ENCODE peak calls at places on chromosomes 5 and 9, in six cellular contexts. V is SK-N-SH, X is AG09309, W is BJ, B is A549, N is choroid plexus epithelial cell. A is an unnamed sample.

GRCh38 chr9:127897194-127897692 is 2.2 kb downstream of the ST6GALNAC6 start:
- DNase-seq in X (no peak), V (peak), N (peak), W (no peak), B (peak), A (no peak)

GRCh38 chr5:37847978-37848425 is 8.2 kb upstream of the GDNF start:
- DNase-seq in X (no peak), N (peak), W (no peak), B (peak), V (no peak), A (no peak)

GRCh38 chr5:167460449-167461020 is 830.9 kb upstream of the WWC1 start:
- DNase-seq in V (no peak), X (no peak), B (no peak), W (no peak), N (no peak), A (no peak)

GRCh38 chr5:158140120-158140778 is 281.3 kb upstream of the CLINT1 start:
- DNase-seq in W (no peak), B (no peak), N (peak), V (no peak), X (no peak), A (no peak)

GRCh38 chr5:168477060-168477459 is 9.2 kb upstream of the RARS1 start:
- DNase-seq in B (no peak), W (no peak), X (peak), N (peak), V (no peak), A (no peak)

GRCh38 chr5:157900644-157901043 is 41.7 kb upstream of the CLINT1 start:
- DNase-seq in W (no peak), V (no peak), B (no peak), N (no peak), X (no peak), A (no peak)

GRCh38 chr5:181133610-181134231 is 2.8 kb upstream of the OR2V1 start:
- DNase-seq in V (no peak), B (peak), W (no peak), X (no peak), N (peak), A (peak)

GRCh38 chr5:31918739-31919138 is 255.4 kb downstream of the GOLPH3 start:
- DNase-seq in X (no peak), B (no peak), V (peak), W (no peak), N (no peak), A (no peak)

GRCh38 chr5:157271740-157272271 is 5.9 kb downstream of the CYFIP2 start:
- DNase-seq in W (no peak), B (no peak), X (no peak), V (no peak), N (no peak), A (no peak)

GRCh38 chr5:150492621-150493020 is 15.3 kb upstream of the NDST1 start:
- DNase-seq in N (peak), V (no peak), W (no peak), B (peak), X (no peak), A (no peak)

GRCh38 chr5:54725391-54726280 is 208.1 kb downstream of the SNX18 start:
- DNase-seq in W (no peak), V (no peak), N (peak), B (no peak), X (no peak), A (no peak)

GRCh38 chr5:173888473-173889135 is 455 bp downstream of the CPEB4 start:
- DNase-seq in B (no peak), W (no peak), X (no peak), N (peak), V (peak), A (no peak)

GRCh38 chr9:124350485-124351263 is 64.6 kb downstream of the PSMB7 start:
- DNase-seq in N (no peak), B (no peak), X (no peak), V (no peak), W (no peak), A (no peak)

GRCh38 chr9:121721770-121722169 is 70.3 kb downstream of the DAB2IP start:
- DNase-seq in X (no peak), V (no peak), N (no peak), B (no peak), W (no peak), A (no peak)

GRCh38 chr5:163915481-163915961 is 410.1 kb downstream of the MAT2B start:
- DNase-seq in V (no peak), N (peak), B (no peak), X (no peak), W (no peak), A (no peak)

GRCh38 chr9:112489876-112490661 is 3.4 kb downstream of the KIAA1958 start:
- DNase-seq in B (no peak), W (no peak), V (peak), X (no peak), N (peak), A (no peak)

GRCh38 chr9:99037768-99038167 is 67.1 kb upstream of the TGFBR1 start:
- DNase-seq in V (no peak), X (no peak), B (no peak), W (peak), N (no peak), A (no peak)

GRCh38 chr5:23169660-23170416 is 316.7 kb upstream of the CDH12 start:
- DNase-seq in X (no peak), N (no peak), B (no peak), V (no peak), W (no peak), A (no peak)

GRCh38 chr5:119340597-119341218 is 15.1 kb upstream of the TNFAIP8 start:
- DNase-seq in W (no peak), N (no peak), B (no peak), V (no peak), X (no peak), A (no peak)

GRCh38 chr9:124264812-124265211 is 7.1 kb downstream of the NEK6 start:
- DNase-seq in V (no peak), W (peak), N (no peak), X (peak), B (no peak), A (no peak)

GRCh38 chr9:81032030-81032572 is 657.2 kb downstream of the TLE1 start:
- DNase-seq in X (peak), N (peak), B (peak), W (peak), V (no peak), A (peak)

GRCh38 chr9:128022886-128023285 is 42.1 kb upstream of the EEIG1 start:
- DNase-seq in V (peak), X (no peak), B (no peak), N (no peak), W (no peak), A (no peak)

GRCh38 chr5:170070556-170071412 is 34.9 kb upstream of the FOXI1 start:
- DNase-seq in X (peak), V (peak), N (peak), B (peak), W (no peak), A (no peak)

GRCh38 chr5:156094001-156094400 is 233.0 kb upstream of the SGCD start:
- DNase-seq in B (peak), V (no peak), N (no peak), W (peak), X (no peak), A (no peak)

GRCh38 chr9:88161144-88161543 is 22.9 kb upstream of the SPATA31C2 start:
- DNase-seq in W (no peak), B (no peak), N (no peak), X (no peak), V (no peak), A (no peak)

GRCh38 chr5:144510845-144511580 is 340.3 kb downstream of the KCTD16 start:
- DNase-seq in X (no peak), B (no peak), W (no peak), V (no peak), N (no peak), A (no peak)

GRCh38 chr5:91177639-91178038 is 205.5 kb downstream of the ARRDC3 start:
- DNase-seq in V (no peak), N (peak), W (no peak), X (no peak), B (no peak), A (no peak)

GRCh38 chr5:138696501-138696900 is 56.7 kb upstream of the CTNNA1 start:
- DNase-seq in W (no peak), V (no peak), N (peak), B (no peak), X (peak), A (no peak)

GRCh38 chr9:125745682-125746016 is 1.5 kb upstream of the PBX3 start:
- DNase-seq in X (no peak), B (no peak), W (no peak), N (no peak), V (no peak), A (no peak)

GRCh38 chr9:125743687-125744428 is 3.3 kb upstream of the PBX3 start:
- DNase-seq in N (no peak), B (no peak), V (no peak), W (no peak), X (no peak), A (no peak)

GRCh38 chr9:125746017-125746773 is 978 bp upstream of the PBX3 start:
- DNase-seq in V (peak), N (peak), B (peak), W (peak), X (peak), A (peak)

GRCh38 chr9:125746774-125747052 is 460 bp upstream of the PBX3 start:
- DNase-seq in B (no peak), X (no peak), W (no peak), V (no peak), N (no peak), A (no peak)

GRCh38 chr9:125744616-125745387 is 2.4 kb upstream of the PBX3 start:
- DNase-seq in B (no peak), N (peak), W (peak), V (no peak), X (peak), A (no peak)
- H3K4me3 ChIP-seq in B (no peak), N (no peak), W (no peak), V (no peak), X (no peak), A (no peak)

GRCh38 chr5:7347377-7347776 is 48.6 kb upstream of the ADCY2 start:
- DNase-seq in B (no peak), V (no peak), W (no peak), X (no peak), N (no peak), A (no peak)

GRCh38 chr5:7348168-7348802 is 47.7 kb upstream of the ADCY2 start:
- DNase-seq in W (no peak), V (no peak), N (no peak), B (no peak), X (no peak), A (no peak)
- H3K4me3 ChIP-seq in W (no peak), V (no peak), N (no peak), B (no peak), X (no peak), A (no peak)

GRCh38 chr9:15289590-15289989 is 17.4 kb downstream of the TTC39B start:
- DNase-seq in B (no peak), V (no peak), X (no peak), N (no peak), W (no peak), A (no peak)

GRCh38 chr9:15295761-15296405 is 11.1 kb downstream of the TTC39B start:
- DNase-seq in N (peak), X (no peak), V (no peak), B (no peak), W (peak), A (peak)

GRCh38 chr9:15298362-15298761 is 8.7 kb downstream of the TTC39B start:
- DNase-seq in B (no peak), V (no peak), W (no peak), N (no peak), X (no peak), A (no peak)

GRCh38 chr9:15293084-15293483 is 13.9 kb downstream of the TTC39B start:
- DNase-seq in V (no peak), X (no peak), B (no peak), W (no peak), N (no peak), A (no peak)

GRCh38 chr9:15293727-15294405 is 13.2 kb downstream of the TTC39B start:
- DNase-seq in X (no peak), V (no peak), B (no peak), N (peak), W (no peak), A (no peak)
- H3K4me3 ChIP-seq in X (no peak), V (no peak), B (no peak), N (no peak), W (no peak), A (no peak)

GRCh38 chr5:88888291-88888690 is 5.3 kb upstream of the MEF2C start:
- DNase-seq in X (no peak), V (no peak), B (no peak), W (no peak), N (no peak), A (no peak)
- H3K4me3 ChIP-seq in X (no peak), V (no peak), B (no peak), W (no peak), N (no peak), A (no peak)